ENCODE peak calls at places on chromosomes 4 and X, in eight cellular contexts. Y is lower lobe of right lung, Q is OCI-LY7, R is pancreas, D is spleen, F is uterus, N is left lung, M is esophagus muscularis mucosa. P is an unnamed sample. For H3K4me1, the result is how much of the 10 kb centered on the place peaks cover.

GRCh38 chr4:127479031-127479622 is 153.6 kb upstream of the INTU start:
- DNase-seq in D (no peak), F (no peak), R (no peak), M (no peak), N (no peak), Y (no peak), Q (peak), P (no peak)

GRCh38 chr4:186204103-186204559 is 12.8 kb downstream of the CYP4V2 start:
- DNase-seq in N (no peak), Y (no peak), F (peak), R (no peak), D (no peak), M (no peak), Q (no peak), P (no peak)

GRCh38 chr4:94802091-94802490 is 44.3 kb downstream of the BMPR1B start:
- DNase-seq in M (no peak), Y (no peak), Q (no peak), R (no peak), F (no peak), N (no peak), D (no peak), P (no peak)

GRCh38 chrX:2325076-2325784 is 175.5 kb downstream of the DHRSX start:
- DNase-seq in M (no peak), Q (no peak), Y (peak), R (peak), N (no peak), F (peak), D (peak), P (no peak)

GRCh38 chr4:164613761-164614277 is 140.1 kb upstream of the SMIM31 start:
- DNase-seq in R (no peak), Y (no peak), M (no peak), Q (no peak), N (no peak), D (no peak), F (no peak), P (no peak)

GRCh38 chr4:151888367-151888866 is 127.6 kb upstream of the GATB start:
- DNase-seq in Y (no peak), F (no peak), M (no peak), N (no peak), Q (no peak), R (no peak), D (no peak), P (no peak)

GRCh38 chr4:5266991-5267390 is 215.7 kb downstream of the STK32B start:
- DNase-seq in Q (no peak), R (no peak), F (no peak), D (no peak), N (no peak), M (no peak), Y (no peak), P (no peak)

GRCh38 chrX:129606918-129607317 is 47.8 kb downstream of the APLN start:
- DNase-seq in D (no peak), N (no peak), M (no peak), F (peak), Q (peak), R (peak), Y (no peak), P (no peak)

GRCh38 chr4:83153312-83153915 is 38.9 kb upstream of the PLAC8 start:
- DNase-seq in D (no peak), Q (no peak), R (no peak), Y (no peak), N (no peak), M (no peak), F (no peak), P (no peak)
- H3K4me1 ChIP-seq in D (under half), Q (under half), R (under half), Y (under half), N (under half), M (under half), F (under half), P (under half)

DNA sequence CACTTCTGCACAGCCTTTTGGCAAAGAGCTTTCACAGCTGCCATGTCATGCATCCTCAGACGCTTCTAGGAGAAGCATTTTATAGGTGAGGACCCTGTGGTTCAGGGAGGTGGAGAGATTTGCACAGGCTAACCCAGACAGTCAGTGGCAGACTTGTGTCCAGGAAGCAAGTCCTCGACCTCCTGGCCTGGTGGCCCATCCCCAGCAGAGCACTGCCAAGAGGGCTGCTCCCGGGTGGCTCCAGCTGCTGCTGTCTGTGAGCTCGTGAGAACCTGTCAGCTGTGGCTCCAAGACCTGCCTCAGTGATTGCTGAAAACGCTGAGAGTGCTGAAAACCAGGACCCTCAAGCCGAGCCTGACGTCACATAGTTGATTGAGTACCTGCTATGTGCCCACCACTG is 74.2 kb downstream of the RTL9 start:
- DNase-seq in D (no peak), N (no peak), Y (no peak), R (no peak), F (no peak), Q (no peak), M (no peak), P (no peak)
- TF ChIP-seq CTCF in D (no peak), N (no peak), Y (no peak), R (no peak), F (no peak), Q (no peak), M (no peak), P (no peak)

GRCh38 chr4:153541426-153542096 is 75.4 kb downstream of the TMEM131L start:
- DNase-seq in Q (no peak), R (no peak), N (no peak), M (peak), F (no peak), Y (no peak), D (no peak), P (no peak)
- H3K4me1 ChIP-seq in Q (under half), R (under half), N (under half), M (under half), F (under half), Y (under half), D (under half), P (half or more)

GRCh38 chr4:21192367-21192766 is 492.1 kb downstream of the PACRGL start:
- DNase-seq in Y (no peak), M (no peak), D (no peak), F (no peak), N (no peak), R (no peak), Q (no peak), P (no peak)
- TF ChIP-seq CTCF in Y (no peak), M (no peak), D (no peak), F (no peak), N (no peak), R (no peak), Q (peak), P (no peak)

GRCh38 chr4:47513493-47513892 is 28.4 kb downstream of the ATP10D start:
- DNase-seq in R (no peak), Y (no peak), D (no peak), N (no peak), Q (no peak), F (no peak), M (no peak), P (no peak)

GRCh38 chr4:47505666-47506065 is 20.6 kb downstream of the ATP10D start:
- DNase-seq in R (no peak), M (no peak), D (no peak), N (no peak), Q (no peak), Y (no peak), F (no peak), P (no peak)

GRCh38 chr4:47510506-47511143 is 25.6 kb downstream of the ATP10D start:
- DNase-seq in D (no peak), R (no peak), F (no peak), Q (no peak), N (no peak), Y (no peak), M (no peak), P (no peak)

DNA sequence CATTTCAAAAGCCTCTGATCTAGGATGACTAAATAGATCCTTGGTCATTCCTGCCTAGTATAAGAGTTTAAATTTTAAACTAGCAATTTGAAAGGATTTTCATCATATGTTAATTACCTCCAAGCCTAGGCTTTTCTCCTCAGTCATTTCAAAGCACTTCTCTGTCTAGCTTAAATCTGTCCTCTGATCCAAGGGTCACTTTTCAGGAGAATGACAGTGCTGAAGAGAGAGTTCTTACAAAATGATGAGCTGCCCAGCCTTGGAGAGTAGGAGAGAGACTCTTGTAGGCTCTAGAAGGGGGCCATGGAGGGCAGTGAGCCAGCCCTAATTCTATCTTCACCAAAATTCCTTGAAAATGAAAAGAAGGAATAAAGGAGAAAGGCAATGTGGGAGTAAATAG is 25.0 kb downstream of the ATP10D start:
- DNase-seq in R (no peak), D (no peak), F (no peak), M (no peak), Y (no peak), N (no peak), Q (no peak), P (no peak)
- H3K4me1 ChIP-seq in R (under half), D (under half), F (under half), M (under half), Y (under half), N (under half), Q (under half), P (under half)